ENCODE peak calls at places on chromosomes 11 and 22, in seven cellular contexts. H is skeletal muscle cell, R is HAP-1, C is choroid plexus epithelial cell, G is GM23338, A is SJCRH30, U is fibroblast of pulmonary artery. F is an unnamed sample.

GRCh38 chr11:108568183-108568858 is 25.2 kb downstream of the EXPH5 start:
- DNase-seq in H (no peak), R (no peak), C (no peak), G (no peak), A (no peak), U (no peak), F (no peak)

GRCh38 chr22:28112548-28113043 is 193.5 kb upstream of the PITPNB start:
- DNase-seq in H (no peak), R (peak), C (peak), G (peak), A (peak), U (peak), F (peak)

GRCh38 chr11:64164392-64165312 is 1.3 kb downstream of the MACROD1 start:
- DNase-seq in H (no peak), R (peak), C (no peak), G (peak), A (peak), U (no peak), F (no peak)

GRCh38 chr11:1353383-1354124 is 36.2 kb upstream of the BRSK2 start:
- DNase-seq in H (no peak), R (no peak), C (no peak), G (peak), A (no peak), U (no peak), F (no peak)

GRCh38 chr11:34199525-34199924 is 94.1 kb downstream of the NAT10 start:
- DNase-seq in H (no peak), R (no peak), C (no peak), G (no peak), A (no peak), U (no peak), F (no peak)

GRCh38 chr11:69343401-69344321 is 49.7 kb downstream of the MYEOV start:
- DNase-seq in H (no peak), R (no peak), C (no peak), G (no peak), A (no peak), U (no peak), F (no peak)

GRCh38 chr22:31871475-31871874 is 72.9 kb upstream of the YWHAH start:
- DNase-seq in H (no peak), R (no peak), C (no peak), G (no peak), A (no peak), U (no peak), F (no peak)

GRCh38 chr11:107018274-107018901 is at the start of gene GUCY1A2:
- DNase-seq in H (no peak), R (peak), C (peak), G (peak), A (peak), U (no peak), F (no peak)

GRCh38 chr22:23841292-23841691 is 2.5 kb upstream of the DERL3 start:
- DNase-seq in H (no peak), R (no peak), C (no peak), G (no peak), A (no peak), U (no peak), F (no peak)

GRCh38 chr11:22337571-22338464 is at the start of gene SLC17A6:
- DNase-seq in H (peak), R (peak), C (peak), G (peak), A (peak), U (peak), F (peak)

GRCh38 chr11:119702261-119702591 is 26.8 kb downstream of the NECTIN1 start:
- DNase-seq in H (peak), R (no peak), C (no peak), G (no peak), A (peak), U (no peak), F (no peak)

GRCh38 chr22:19438286-19438685 is 5.9 kb downstream of the MRPL40 start:
- DNase-seq in H (no peak), R (no peak), C (no peak), G (no peak), A (no peak), U (no peak), F (peak)

GRCh38 chr22:22169923-22170322 is 74.7 kb upstream of the VPREB1 start:
- DNase-seq in H (no peak), R (no peak), C (no peak), G (no peak), A (no peak), U (no peak), F (no peak)

GRCh38 chr22:48319321-48320047 is 1508.2 kb downstream of the BRD1 start:
- DNase-seq in H (no peak), R (no peak), C (no peak), G (no peak), A (no peak), U (no peak), F (no peak)

GRCh38 chr11:65672180-65672860 is 9.6 kb upstream of the RELA start:
- DNase-seq in H (no peak), R (no peak), C (no peak), G (no peak), A (no peak), U (no peak), F (no peak)

GRCh38 chr22:21947040-21948014 is 5.3 kb downstream of the PPM1F start:
- DNase-seq in H (no peak), R (no peak), C (peak), G (peak), A (peak), U (peak), F (peak)

GRCh38 chr22:30691204-30691603 is 3.5 kb upstream of the OSBP2 start:
- DNase-seq in H (no peak), R (no peak), C (no peak), G (no peak), A (no peak), U (no peak), F (no peak)

GRCh38 chr11:20126724-20127123 is 33.6 kb downstream of the DBX1 start:
- DNase-seq in H (no peak), R (no peak), C (no peak), G (no peak), A (no peak), U (no peak), F (no peak)

GRCh38 chr22:25582946-25583345 is 18.5 kb downstream of the GRK3 start:
- DNase-seq in H (peak), R (no peak), C (no peak), G (no peak), A (peak), U (no peak), F (peak)

GRCh38 chr11:18540207-18541009 is 13.7 kb upstream of the TSG101 start:
- DNase-seq in H (no peak), R (no peak), C (peak), G (peak), A (peak), U (peak), F (peak)

GRCh38 chr11:68997995-68998348 is 15.1 kb downstream of the MRGPRF start:
- DNase-seq in H (no peak), R (no peak), C (no peak), G (no peak), A (no peak), U (no peak), F (no peak)

GRCh38 chr11:28464252-28464867 is 356.2 kb downstream of the METTL15 start:
- DNase-seq in H (peak), R (no peak), C (peak), G (no peak), A (no peak), U (peak), F (peak)

GRCh38 chr22:20522134-20522827 is 14.9 kb downstream of the MED15 start:
- DNase-seq in H (no peak), R (no peak), C (no peak), G (no peak), A (no peak), U (no peak), F (no peak)

GRCh38 chr11:1548221-1549070 is 23.6 kb downstream of the DUSP8 start:
- DNase-seq in H (no peak), R (peak), C (peak), G (peak), A (peak), U (peak), F (peak)

GRCh38 chr11:117923275-117923674 is 5.9 kb downstream of the TMPRSS13 start:
- DNase-seq in H (no peak), R (no peak), C (no peak), G (no peak), A (no peak), U (no peak), F (no peak)

GRCh38 chr22:19851291-19852176 is 3.1 kb downstream of the GNB1L start:
- DNase-seq in H (no peak), R (no peak), C (no peak), G (no peak), A (no peak), U (no peak), F (no peak)

GRCh38 chr11:109222730-109223129 is 199.3 kb upstream of the C11orf87 start:
- DNase-seq in H (no peak), R (no peak), C (no peak), G (no peak), A (no peak), U (no peak), F (no peak)

GRCh38 chr11:62217191-62217748 is 8.8 kb downstream of the SCGB2A1 start:
- DNase-seq in H (no peak), R (no peak), C (peak), G (peak), A (peak), U (peak), F (no peak)

GRCh38 chr11:87301785-87302540 is 264.2 kb downstream of the TMEM135 start:
- DNase-seq in H (no peak), R (no peak), C (peak), G (peak), A (no peak), U (no peak), F (no peak)

GRCh38 chr11:86910592-86910991 is 44.6 kb downstream of the FZD4 start:
- DNase-seq in H (no peak), R (no peak), C (no peak), G (no peak), A (no peak), U (no peak), F (peak)

GRCh38 chr22:33687464-33687863 is 232.8 kb downstream of the LARGE1 start:
- DNase-seq in H (no peak), R (no peak), C (no peak), G (no peak), A (no peak), U (no peak), F (no peak)

GRCh38 chr22:28137036-28137435 is 218.0 kb upstream of the PITPNB start:
- DNase-seq in H (no peak), R (no peak), C (peak), G (peak), A (no peak), U (no peak), F (peak)

GRCh38 chr11:119493712-119494111 is 70.7 kb upstream of the THY1 start:
- DNase-seq in H (no peak), R (peak), C (peak), G (peak), A (peak), U (peak), F (peak)

DNA sequence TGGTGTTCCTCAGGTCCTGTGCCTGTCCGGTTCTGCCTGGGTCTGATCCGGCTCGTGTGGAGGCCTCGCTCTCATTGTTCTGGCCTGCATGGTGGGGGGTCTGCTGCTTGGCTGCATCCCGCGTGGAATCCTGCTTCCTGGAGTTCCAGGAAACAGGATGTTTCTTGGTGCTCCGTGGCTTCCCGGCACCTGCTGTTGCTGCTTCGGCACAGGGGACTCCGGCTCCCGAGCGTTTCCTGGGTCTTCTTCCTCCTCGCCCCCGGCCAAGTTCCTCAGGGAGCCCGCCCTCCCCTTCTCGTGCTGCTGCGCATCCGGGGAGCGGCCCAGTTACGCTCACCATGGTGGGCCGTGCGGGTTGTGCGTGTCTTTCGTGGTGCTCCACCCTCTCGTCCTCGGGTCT is 29.9 kb downstream of the GLB1L2 start:
- DNase-seq in H (no peak), R (no peak), C (no peak), G (peak), A (no peak), U (no peak), F (no peak)
- H3K4me3 ChIP-seq in H (no peak), R (no peak), C (no peak), G (no peak), A (no peak), U (no peak), F (no peak)

GRCh38 chr11:57487920-57488319 is 27.6 kb downstream of the SLC43A1 start:
- DNase-seq in H (no peak), R (no peak), C (no peak), G (no peak), A (peak), U (no peak), F (no peak)
- H3K4me3 ChIP-seq in H (no peak), R (no peak), C (no peak), G (no peak), A (no peak), U (no peak), F (no peak)

GRCh38 chr22:26620197-26620596 is 1.6 kb upstream of the CRYBA4 start:
- DNase-seq in H (no peak), R (no peak), C (no peak), G (no peak), A (no peak), U (no peak), F (no peak)
- H3K4me3 ChIP-seq in H (no peak), R (no peak), C (no peak), G (no peak), A (no peak), U (no peak), F (no peak)

DNA sequence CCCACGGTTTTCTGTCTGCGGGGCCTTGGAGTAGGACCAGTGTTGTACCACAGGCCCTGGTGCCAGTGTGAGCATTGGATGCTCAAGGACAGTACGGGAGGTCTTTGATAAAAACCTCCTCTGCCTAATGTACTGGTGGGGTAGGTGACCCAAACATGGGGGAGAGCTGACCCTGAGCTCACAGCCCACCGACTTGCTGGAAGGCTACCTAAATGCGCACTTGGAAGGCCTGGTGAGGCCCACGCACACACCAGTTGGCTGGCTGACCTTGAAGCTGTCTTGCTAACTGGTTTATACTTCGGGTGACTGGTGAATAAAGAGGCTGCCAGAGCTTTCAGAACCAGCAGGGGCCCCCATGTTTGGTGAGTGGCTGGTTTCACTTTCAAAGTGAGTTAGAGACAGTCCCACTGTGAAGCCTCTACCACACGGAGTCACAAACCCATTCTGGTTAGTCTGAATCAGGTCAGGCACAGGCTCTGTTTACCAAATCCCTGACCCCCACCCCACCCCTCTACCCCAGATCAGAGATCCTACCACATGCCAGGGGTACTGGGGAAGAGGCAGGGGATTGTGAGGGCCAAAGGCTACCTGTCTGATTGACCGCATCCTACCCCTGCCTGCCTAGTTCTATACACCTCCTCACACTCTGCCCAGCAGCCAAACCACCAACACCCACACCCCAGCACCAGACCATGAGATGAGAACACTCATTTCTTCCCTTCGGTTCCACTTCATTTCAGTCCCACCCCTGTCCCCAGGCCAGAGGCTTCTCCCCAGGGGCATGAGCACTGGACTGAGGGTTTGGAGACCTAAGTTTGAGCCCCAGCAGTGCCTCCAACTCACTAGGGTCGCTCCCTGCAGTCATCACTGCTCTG is 12.7 kb upstream of the IL2RB start:
- DNase-seq in H (no peak), R (no peak), C (peak), G (no peak), A (no peak), U (no peak), F (no peak)
- H3K4me3 ChIP-seq in H (no peak), R (no peak), C (no peak), G (no peak), A (no peak), U (no peak), F (no peak)

DNA sequence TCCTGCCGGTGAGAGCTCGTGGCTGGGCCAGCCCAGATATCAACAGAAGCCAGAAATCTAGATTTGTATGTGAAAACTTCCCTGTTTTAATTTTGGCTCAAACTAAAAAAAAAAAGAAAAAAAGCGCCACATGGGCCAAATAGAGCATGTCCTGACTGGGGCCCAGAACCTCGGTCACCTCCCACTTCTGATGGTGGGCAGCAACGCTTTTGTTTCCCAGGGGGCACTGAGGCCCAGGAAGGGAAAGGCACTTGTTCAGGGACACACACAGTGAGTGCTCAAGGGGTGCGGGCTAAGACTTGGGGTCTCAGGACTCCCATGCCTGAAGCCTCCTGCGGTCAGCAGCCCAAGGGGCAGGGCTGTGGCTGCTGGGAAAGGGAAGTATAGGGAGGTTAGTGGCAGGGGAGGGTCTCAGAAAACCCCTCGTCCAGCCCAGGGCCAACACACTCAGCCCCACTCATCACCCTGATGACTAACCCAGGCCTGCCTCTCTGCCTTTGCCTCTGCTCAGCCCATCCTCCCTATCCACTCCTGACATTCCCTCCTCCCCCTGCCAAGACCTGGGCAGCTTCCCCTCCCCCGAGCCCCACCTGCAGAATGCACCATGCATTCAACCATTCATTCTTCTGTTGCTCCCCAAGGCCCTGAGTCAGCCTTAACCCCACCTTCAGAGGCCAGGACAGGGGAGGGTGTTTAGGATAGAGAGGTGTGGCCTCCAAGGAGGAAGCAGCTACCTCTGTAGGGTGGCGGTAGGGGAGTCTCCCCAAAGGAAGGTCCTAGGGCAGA is 30.0 kb upstream of the TCF20 start:
- DNase-seq in H (no peak), R (no peak), C (no peak), G (no peak), A (no peak), U (no peak), F (peak)
- H3K4me3 ChIP-seq in H (no peak), R (no peak), C (no peak), G (peak), A (no peak), U (no peak), F (no peak)

GRCh38 chr11:123742334-123742733 is 874 bp upstream of the ZNF202 start:
- DNase-seq in H (no peak), R (no peak), C (no peak), G (peak), A (peak), U (no peak), F (no peak)
- H3K4me3 ChIP-seq in H (peak), R (peak), C (peak), G (peak), A (peak), U (peak), F (peak)

DNA sequence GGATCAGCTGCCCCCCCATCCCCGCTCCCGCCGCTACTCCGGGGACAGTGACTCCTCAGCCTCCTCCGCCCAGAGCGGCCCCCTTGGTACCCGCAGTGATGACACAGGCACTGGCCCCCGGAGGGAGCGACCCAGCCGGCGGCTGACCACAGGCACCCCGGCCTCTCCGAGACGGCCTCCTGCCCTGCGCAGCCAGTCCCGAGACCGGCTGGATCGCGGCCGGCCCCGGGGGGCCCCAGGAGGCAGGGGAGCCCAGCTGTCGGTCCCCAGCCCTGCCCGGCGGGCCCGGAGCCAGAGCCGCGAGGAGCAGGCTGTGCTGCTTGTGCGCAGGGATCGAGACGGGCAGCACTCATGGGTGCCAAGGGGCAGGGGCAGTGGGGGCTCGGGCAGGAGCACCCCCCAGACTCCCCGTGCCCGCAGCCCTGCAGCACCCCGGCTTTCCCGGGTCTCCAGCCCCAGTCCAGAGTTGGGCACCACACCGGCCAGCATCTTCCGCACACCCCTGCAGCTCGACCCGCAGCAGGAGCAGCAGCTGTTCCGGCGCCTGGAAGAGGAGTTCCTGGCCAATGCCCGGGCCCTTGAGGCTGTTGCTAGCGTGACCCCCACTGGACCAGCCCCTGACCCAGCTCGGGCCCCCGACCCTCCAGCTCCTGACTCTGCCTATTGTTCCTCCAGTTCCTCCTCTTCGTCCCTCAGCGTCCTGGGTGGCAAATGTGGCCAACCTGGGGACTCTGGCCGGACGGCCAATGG is 3.9 kb downstream of the RASL10A start:
- DNase-seq in H (no peak), R (no peak), C (no peak), G (no peak), A (peak), U (no peak), F (no peak)
- H3K4me3 ChIP-seq in H (no peak), R (no peak), C (no peak), G (no peak), A (peak), U (no peak), F (no peak)

GRCh38 chr11:110250168-110250567 is 46.2 kb downstream of the RDX start:
- DNase-seq in H (no peak), R (no peak), C (peak), G (no peak), A (no peak), U (no peak), F (no peak)

GRCh38 chr11:110249066-110249465 is 47.3 kb downstream of the RDX start:
- DNase-seq in H (no peak), R (no peak), C (peak), G (no peak), A (no peak), U (peak), F (peak)

GRCh38 chr11:110253525-110253924 is 42.9 kb downstream of the RDX start:
- DNase-seq in H (no peak), R (no peak), C (no peak), G (no peak), A (no peak), U (no peak), F (no peak)

DNA sequence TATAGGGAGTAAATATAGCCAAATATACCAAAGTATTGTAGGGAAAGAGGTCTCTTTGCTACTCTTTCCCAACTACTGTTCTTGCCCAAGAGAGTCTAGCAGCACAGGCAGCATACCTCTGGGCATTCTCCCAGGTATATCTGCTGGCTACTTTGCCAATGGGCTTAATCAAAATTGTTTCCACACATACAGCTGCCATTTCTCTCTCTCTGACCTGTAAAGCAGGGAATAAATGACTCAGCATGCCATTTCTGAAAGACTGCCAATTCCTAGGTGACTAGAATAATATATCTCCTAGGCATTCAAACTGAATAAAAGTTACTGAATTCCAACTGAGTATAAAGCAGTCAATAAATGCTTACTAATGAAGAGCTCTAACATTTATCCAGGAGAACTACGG is 44.6 kb downstream of the RDX start:
- DNase-seq in H (peak), R (no peak), C (peak), G (no peak), A (no peak), U (peak), F (peak)
- H3K4me3 ChIP-seq in H (no peak), R (no peak), C (no peak), G (no peak), A (no peak), U (no peak), F (no peak)